ENCODE peak calls at places on chromosome 12, in nine cellular contexts. B, Q, W, I, S, H, M, F and L are unnamed samples.

GRCh38 chr12:103800252-103800771 is 40.7 kb downstream of the NT5DC3 start:
- DNase-seq in B (peak; percentile 50), Q (peak; percentile 86), W (no peak), I (no peak), S (peak; percentile 32), H (no peak), M (peak; percentile 48), F (peak; percentile 86), L (no peak)

GRCh38 chr12:39372929-39373328 is 70.0 kb downstream of the KIF21A start:
- DNase-seq in B (no peak), Q (no peak), W (no peak), I (peak; percentile 61), S (no peak), H (no peak), M (no peak), F (no peak), L (no peak)

GRCh38 chr12:114671664-114672476 is 12.1 kb downstream of the TBX3 start:
- DNase-seq in B (no peak), Q (no peak), W (peak; percentile 75), I (no peak), S (no peak), H (no peak), M (no peak), F (peak; percentile 64), L (no peak)

GRCh38 chr12:126952106-126953007 is 1314.6 kb upstream of the TMEM132C start:
- DNase-seq in B (no peak), Q (peak; percentile 59), W (no peak), I (no peak), S (no peak), H (no peak), M (no peak), F (no peak), L (no peak)

GRCh38 chr12:106994579-106995220 is 7.8 kb upstream of the MTERF2 start:
- DNase-seq in B (no peak), Q (peak; percentile 68), W (no peak), I (no peak), S (no peak), H (no peak), M (no peak), F (peak; percentile 24), L (no peak)

GRCh38 chr12:66708704-66709443 is 30.0 kb upstream of the GRIP1 start:
- DNase-seq in B (no peak), Q (no peak), W (no peak), I (no peak), S (no peak), H (no peak), M (no peak), F (no peak), L (no peak)

GRCh38 chr12:50246873-50247612 is 36.3 kb downstream of the LIMA1 start:
- DNase-seq in B (peak; percentile 78), Q (peak; percentile 99), W (no peak), I (peak; percentile 62), S (peak; percentile 86), H (peak; percentile 69), M (no peak), F (peak; percentile 40), L (no peak)

GRCh38 chr12:12095016-12095415 is 24.3 kb downstream of the BCL2L14 start:
- DNase-seq in B (no peak), Q (peak; percentile 31), W (no peak), I (no peak), S (no peak), H (no peak), M (no peak), F (no peak), L (no peak)

GRCh38 chr12:96263449-96263902 is 69.3 kb downstream of the ELK3 start:
- DNase-seq in B (no peak), Q (no peak), W (no peak), I (no peak), S (no peak), H (no peak), M (no peak), F (no peak), L (no peak)

GRCh38 chr12:75982974-75983660 is 48.5 kb downstream of the PHLDA1 start:
- DNase-seq in B (no peak), Q (no peak), W (no peak), I (no peak), S (no peak), H (no peak), M (no peak), F (no peak), L (no peak)

GRCh38 chr12:32486158-32486557 is 86.8 kb downstream of the FGD4 start:
- DNase-seq in B (no peak), Q (peak; percentile 17), W (no peak), I (no peak), S (no peak), H (no peak), M (no peak), F (no peak), L (no peak)
- H3K27ac ChIP-seq in B (peak overlapping the region; percentile 57), Q (no peak overlapping the region), W (no peak overlapping the region), I (no peak overlapping the region), S (peak overlapping the region; percentile 65), H (no peak overlapping the region), M (peak overlapping the region; percentile 76), F (no peak overlapping the region), L (no peak overlapping the region)

GRCh38 chr12:46368684-46369083 is 3.9 kb downstream of the SLC38A2 start:
- DNase-seq in B (no peak), Q (no peak), W (no peak), I (no peak), S (no peak), H (no peak), M (no peak), F (no peak), L (no peak)
- H3K4me1 ChIP-seq in B (peaks cover 5% of the 10 kb centered on the region), Q (peaks cover 8% of the 10 kb centered on the region), W (no peaks in the 10 kb centered on the region), I (peaks cover 29% of the 10 kb centered on the region), S (peaks cover 72% of the 10 kb centered on the region), H (peaks cover 64% of the 10 kb centered on the region), M (peaks cover 71% of the 10 kb centered on the region), F (peaks cover 37% of the 10 kb centered on the region), L (peaks cover under 1% of the 10 kb centered on the region)

GRCh38 chr12:30795410-30795659 is 40.6 kb upstream of the CAPRIN2 start:
- DNase-seq in B (no peak), Q (no peak), W (no peak), I (no peak), S (no peak), H (no peak), M (no peak), F (no peak), L (no peak)
- H3K27ac ChIP-seq in B (peak overlapping the region; percentile 71), Q (peak overlapping the region; percentile 85), W (no peak overlapping the region), I (no peak overlapping the region), S (peak overlapping the region; percentile 44), H (peak overlapping the region; percentile 100), M (peak overlapping the region; percentile 4), F (no peak overlapping the region), L (no peak overlapping the region)

DNA sequence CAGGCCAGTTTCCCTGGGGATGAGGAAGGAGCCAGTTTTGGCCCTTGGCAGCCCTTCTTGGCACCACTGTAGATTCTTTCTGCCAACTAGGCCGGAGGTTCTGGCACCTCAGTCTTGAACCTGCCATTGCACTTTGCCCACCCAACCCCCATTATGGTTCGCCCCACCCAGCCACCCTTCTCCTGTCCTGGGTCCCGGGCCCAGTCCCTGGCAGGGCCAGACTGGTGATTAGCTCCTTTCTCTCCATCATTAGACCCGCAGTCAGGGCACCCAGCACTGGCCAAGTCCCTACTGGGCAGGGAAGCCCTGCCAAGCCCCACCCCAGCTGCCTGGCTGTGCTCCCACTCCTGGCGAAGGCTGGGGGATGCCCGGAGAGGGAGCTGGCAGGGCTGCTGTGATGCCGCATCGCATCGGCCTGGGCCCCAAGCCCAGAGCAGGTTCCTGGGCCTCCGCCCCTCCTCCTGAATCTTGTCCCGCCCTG is 9.7 kb downstream of the FAM222A start:
- DNase-seq in B (no peak), Q (no peak), W (no peak), I (no peak), S (peak; percentile 85), H (no peak), M (peak; percentile 40), F (no peak), L (no peak)
- H3K4me1 ChIP-seq in B (no peaks in the 10 kb centered on the region), Q (no peaks in the 10 kb centered on the region), W (no peaks in the 10 kb centered on the region), I (no peaks in the 10 kb centered on the region), S (peaks cover 59% of the 10 kb centered on the region), H (no peaks in the 10 kb centered on the region), M (peaks cover 16% of the 10 kb centered on the region), F (no peaks in the 10 kb centered on the region), L (peaks cover 8% of the 10 kb centered on the region)

GRCh38 chr12:8562310-8562709 is 21.6 kb upstream of the CLEC4E start:
- DNase-seq in B (no peak), Q (no peak), W (peak; percentile 35), I (no peak), S (no peak), H (no peak), M (no peak), F (no peak), L (no peak)

GRCh38 chr12:8563383-8563782 is 22.7 kb upstream of the CLEC4E start:
- DNase-seq in B (no peak), Q (no peak), W (no peak), I (no peak), S (no peak), H (no peak), M (no peak), F (no peak), L (no peak)

GRCh38 chr12:8560986-8561385 is 20.3 kb upstream of the CLEC4E start:
- DNase-seq in B (no peak), Q (no peak), W (no peak), I (no peak), S (no peak), H (no peak), M (no peak), F (no peak), L (no peak)

GRCh38 chr12:8564656-8565055 is 24.0 kb upstream of the CLEC4E start:
- DNase-seq in B (no peak), Q (no peak), W (peak; percentile 51), I (no peak), S (no peak), H (no peak), M (no peak), F (no peak), L (no peak)

GRCh38 chr12:8566525-8566924 is 25.8 kb upstream of the CLEC4E start:
- DNase-seq in B (no peak), Q (no peak), W (no peak), I (no peak), S (no peak), H (no peak), M (no peak), F (no peak), L (no peak)
- H3K27ac ChIP-seq in B (no peak overlapping the region), Q (no peak overlapping the region), W (no peak overlapping the region), I (no peak overlapping the region), S (no peak overlapping the region), H (no peak overlapping the region), M (peak overlapping the region; percentile 60), F (no peak overlapping the region), L (no peak overlapping the region)

GRCh38 chr12:120836119-120836684 is 68.0 kb downstream of the SPPL3 start:
- DNase-seq in B (no peak), Q (no peak), W (no peak), I (no peak), S (no peak), H (no peak), M (no peak), F (peak; percentile 69), L (no peak)

GRCh38 chr12:120841525-120841924 is 62.6 kb downstream of the SPPL3 start:
- DNase-seq in B (no peak), Q (no peak), W (no peak), I (no peak), S (no peak), H (no peak), M (no peak), F (no peak), L (no peak)

GRCh38 chr12:120842595-120842994 is 61.6 kb downstream of the SPPL3 start:
- DNase-seq in B (no peak), Q (peak; percentile 52), W (no peak), I (no peak), S (no peak), H (no peak), M (no peak), F (no peak), L (no peak)

GRCh38 chr12:120835657-120836056 is 68.5 kb downstream of the SPPL3 start:
- DNase-seq in B (no peak), Q (peak; percentile 56), W (no peak), I (no peak), S (no peak), H (no peak), M (no peak), F (peak; percentile 19), L (no peak)

GRCh38 chr12:120839503-120839902 is 64.7 kb downstream of the SPPL3 start:
- DNase-seq in B (no peak), Q (no peak), W (no peak), I (no peak), S (no peak), H (no peak), M (no peak), F (no peak), L (no peak)
- H3K4me1 ChIP-seq in B (no peaks in the 10 kb centered on the region), Q (peaks cover 2% of the 10 kb centered on the region), W (no peaks in the 10 kb centered on the region), I (peaks cover 31% of the 10 kb centered on the region), S (peaks cover 69% of the 10 kb centered on the region), H (no peaks in the 10 kb centered on the region), M (peaks cover 33% of the 10 kb centered on the region), F (peaks cover 29% of the 10 kb centered on the region), L (peaks cover 2% of the 10 kb centered on the region)